ENCODE peak calls at places on chromosomes 4 and X, in ten cellular contexts. G is heart left ventricle; B is activated CD8-positive, alpha-beta memory T cell treated with anti-CD3 and anti-CD28 coated beads for 48 hours; A is heart right ventricle; Z is T-helper 1 cell; D is AG09319; O is GM12865; K is activated effector memory CD4-positive, alpha-beta T cell treated with anti-CD3 and anti-CD28 coated beads, Interleukin-2, amount 50 U/mL, for 16 hours; U is activated B cell treated with CpG ODN at 0.5 μM for 24 hours; P is activated T-cell treated with anti-CD3 and anti-CD28 coated beads for 24 hours. R is an unnamed sample.

GRCh38 chr4:115675721-115676120 is 562.3 kb upstream of the NDST4 start:
- DNase-seq in G (no peak), K (no peak), O (no peak), B (no peak), U (no peak), A (no peak), Z (no peak), D (no peak), P (no peak), R (no peak)

GRCh38 chrX:14675500-14675899 is 146.2 kb downstream of the GLRA2 start:
- DNase-seq in U (no peak), B (no peak), Z (no peak), A (no peak), G (no peak), D (no peak), O (no peak), P (no peak), K (no peak), R (no peak)

GRCh38 chr4:173243321-173243720 is 74.7 kb downstream of the GALNT7 start:
- DNase-seq in D (peak), P (no peak), B (no peak), Z (no peak), O (no peak), U (no peak), K (no peak), A (no peak), G (no peak), R (no peak)

GRCh38 chr4:113461281-113461680 is 300.3 kb downstream of the CAMK2D start:
- DNase-seq in G (no peak), U (no peak), Z (no peak), K (no peak), B (no peak), P (no peak), D (no peak), A (no peak), O (no peak), R (no peak)

GRCh38 chr4:66906314-66906713 is 639.0 kb downstream of the CENPC start:
- DNase-seq in D (no peak), U (no peak), B (no peak), P (no peak), A (no peak), G (no peak), O (no peak), Z (no peak), K (no peak), R (no peak)

GRCh38 chr4:3660086-3660927 is 105.9 kb upstream of the ADRA2C start:
- DNase-seq in K (no peak), D (no peak), A (no peak), O (no peak), G (no peak), Z (no peak), B (no peak), U (no peak), P (no peak), R (no peak)

GRCh38 chr4:99483636-99484035 is 27.2 kb upstream of the C4orf17 start:
- DNase-seq in G (no peak), D (no peak), K (no peak), B (no peak), P (no peak), A (no peak), U (no peak), Z (no peak), O (no peak), R (no peak)

GRCh38 chr4:152937535-152938236 is 1.6 kb downstream of the FHDC1 start:
- DNase-seq in B (peak), P (no peak), O (peak), D (no peak), G (peak), U (peak), Z (no peak), K (no peak), A (peak), R (no peak)

GRCh38 chr4:168740686-168741085 is 243.8 kb downstream of the PALLD start:
- DNase-seq in G (no peak), B (no peak), O (no peak), U (no peak), A (no peak), D (no peak), Z (no peak), K (no peak), P (no peak), R (no peak)

GRCh38 chr4:70838400-70838971 is 1.2 kb downstream of the GRSF1 start:
- DNase-seq in Z (no peak), G (no peak), P (no peak), O (no peak), A (no peak), B (no peak), K (no peak), U (no peak), D (no peak), R (no peak)

GRCh38 chr4:126839066-126839465 is 793.7 kb upstream of the INTU start:
- DNase-seq in A (no peak), Z (no peak), D (no peak), B (no peak), G (no peak), P (no peak), K (no peak), U (no peak), O (no peak), R (no peak)

GRCh38 chr4:177546745-177547144 is 104.5 kb upstream of the AGA start:
- DNase-seq in K (no peak), A (no peak), B (no peak), G (no peak), U (no peak), O (no peak), Z (no peak), P (no peak), D (no peak), R (no peak)

GRCh38 chrX:143472334-143472938 is 44.8 kb downstream of the SPANXN3 start:
- DNase-seq in Z (no peak), U (no peak), O (no peak), P (no peak), G (no peak), A (no peak), D (no peak), K (no peak), B (no peak), R (no peak)

GRCh38 chr4:87529187-87529586 is at the start of gene SPARCL1:
- DNase-seq in U (no peak), Z (no peak), B (no peak), G (peak), A (peak), D (no peak), K (no peak), O (no peak), P (no peak), R (no peak)